ENCODE peak calls at places on chromosomes 4 and X, in seven cellular contexts. N is pancreas; P is stimulated activated CD4-positive, alpha-beta T cell treated with anti-CD3 and anti-CD28 coated beads, Interleukin-1b, Interleukin-23, amount 100 ng/mL, for 24 hours; B is nucleus accumbens; S is C1 segment of cervical spinal cord; Z is stimulated activated CD8-positive, alpha-beta memory T cell treated with anti-CD3 and anti-CD28 coated beads, Interleukin-15, amount 100 ng/mL, for 24 hours; F is cardiac fibroblast. W is an unnamed sample.
A peak's percentile ranks its signal among the peaks of the same experiment; 100 is the strongest.

GRCh38 chrX:109742722-109743121 is 9.7 kb upstream of the ACSL4 start:
- DNase-seq in N (no peak), P (no peak), B (no peak), S (no peak), Z (no peak), F (peak; percentile 25), W (no peak)

GRCh38 chrX:39309018-39309620 is 507.9 kb downstream of the MID1IP1 start:
- DNase-seq in N (no peak), P (peak; percentile 24), B (no peak), S (no peak), Z (no peak), F (peak; percentile 37), W (no peak)

GRCh38 chr4:5497489-5497888 is 210.9 kb downstream of the EVC2 start:
- DNase-seq in N (no peak), P (no peak), B (no peak), S (no peak), Z (no peak), F (no peak), W (no peak)

GRCh38 chr4:54277691-54278090 is 48.6 kb downstream of the PDGFRA start:
- DNase-seq in N (peak; percentile 38), P (no peak), B (no peak), S (no peak), Z (no peak), F (peak; percentile 80), W (no peak)

GRCh38 chrX:84362184-84362838 is 139.9 kb downstream of the HDX start:
- DNase-seq in N (no peak), P (no peak), B (no peak), S (no peak), Z (no peak), F (peak; percentile 25), W (no peak)

GRCh38 chr4:5033266-5033945 is 14.1 kb upstream of the CYTL1 start:
- DNase-seq in N (no peak), P (no peak), B (peak; percentile 2), S (peak; percentile 11), Z (no peak), F (peak; percentile 51), W (no peak)

GRCh38 chrX:110786486-110786885 is 9.1 kb downstream of the CHRDL1 start:
- DNase-seq in N (no peak), P (no peak), B (no peak), S (no peak), Z (no peak), F (no peak), W (no peak)

GRCh38 chr4:24772061-24772705 is 23.2 kb upstream of the SOD3 start:
- DNase-seq in N (no peak), P (no peak), B (no peak), S (no peak), Z (no peak), F (no peak), W (no peak)

GRCh38 chr4:186486172-186486571 is 69.2 kb downstream of the MTNR1A start:
- DNase-seq in N (no peak), P (no peak), B (no peak), S (peak; percentile 24), Z (no peak), F (peak; percentile 12), W (no peak)

GRCh38 chrX:125709532-125709931 is 389.9 kb downstream of the TEX13C start:
- DNase-seq in N (no peak), P (no peak), B (no peak), S (no peak), Z (no peak), F (no peak), W (no peak)

GRCh38 chr4:158042591-158043030 is 130.2 kb downstream of the GASK1B start:
- DNase-seq in N (no peak), P (no peak), B (no peak), S (no peak), Z (no peak), F (peak; percentile 68), W (no peak)

GRCh38 chrX:104921606-104922205 is 298.8 kb downstream of the TEX13A start:
- DNase-seq in N (peak; percentile 10), P (no peak), B (no peak), S (no peak), Z (no peak), F (no peak), W (no peak)

GRCh38 chr4:85961887-85962286 is 398.0 kb downstream of the MAPK10 start:
- DNase-seq in N (no peak), P (no peak), B (no peak), S (no peak), Z (no peak), F (no peak), W (no peak)

GRCh38 chr4:139469869-139470268 is 15.9 kb downstream of the RAB33B start:
- DNase-seq in N (peak; percentile 71), P (no peak), B (no peak), S (no peak), Z (no peak), F (no peak), W (no peak)

GRCh38 chr4:73208376-73208775 is 50.2 kb downstream of the ANKRD17 start:
- DNase-seq in N (no peak), P (no peak), B (no peak), S (no peak), Z (no peak), F (peak; percentile 21), W (no peak)

GRCh38 chrX:14228611-14229010 is 198.9 kb upstream of the GEMIN8 start:
- DNase-seq in N (no peak), P (no peak), B (no peak), S (no peak), Z (no peak), F (no peak), W (no peak)

GRCh38 chrX:69314436-69315348 is 149.4 kb upstream of the PJA1 start:
- DNase-seq in N (no peak), P (no peak), B (no peak), S (no peak), Z (no peak), F (no peak), W (no peak)

GRCh38 chr4:75004755-75005668 is 72.1 kb downstream of the PARM1 start:
- DNase-seq in N (peak; percentile 77), P (no peak), B (no peak), S (no peak), Z (no peak), F (peak; percentile 1), W (no peak)

GRCh38 chr4:90474484-90474883 is 347.3 kb downstream of the CCSER1 start:
- DNase-seq in N (no peak), P (no peak), B (no peak), S (no peak), Z (no peak), F (no peak), W (no peak)

GRCh38 chrX:140762061-140762460 is 52.5 kb downstream of the LINC00632 start:
- DNase-seq in N (peak; percentile 38), P (no peak), B (peak; percentile 38), S (peak; percentile 17), Z (no peak), F (peak; percentile 79), W (no peak)

GRCh38 chr4:4334798-4335520 is 44.9 kb downstream of the ZBTB49 start:
- DNase-seq in N (peak; percentile 54), P (peak; percentile 48), B (peak; percentile 11), S (peak; percentile 37), Z (peak; percentile 24), F (peak; percentile 63), W (no peak)

GRCh38 chr4:22458112-22458511 is 57.8 kb downstream of the ADGRA3 start:
- DNase-seq in N (no peak), P (no peak), B (no peak), S (no peak), Z (no peak), F (no peak), W (no peak)

GRCh38 chr4:184613405-184613804 is 35.8 kb downstream of the CASP3 start:
- DNase-seq in N (no peak), P (no peak), B (no peak), S (no peak), Z (no peak), F (no peak), W (no peak)

GRCh38 chr4:16067515-16067914 is 16.3 kb downstream of the PROM1 start:
- DNase-seq in N (peak; percentile 59), P (no peak), B (peak; percentile 82), S (peak; percentile 31), Z (no peak), F (peak; percentile 8), W (no peak)

GRCh38 chr4:24642941-24643628 is 58.7 kb upstream of the DHX15 start:
- DNase-seq in N (no peak), P (no peak), B (no peak), S (no peak), Z (no peak), F (peak; percentile 74), W (no peak)

GRCh38 chr4:17163156-17163555 is 264.7 kb upstream of the LDB2 start:
- DNase-seq in N (no peak), P (no peak), B (no peak), S (no peak), Z (no peak), F (no peak), W (no peak)

GRCh38 chr4:118741456-118741855 is 56.3 kb downstream of the METTL14 start:
- DNase-seq in N (no peak), P (no peak), B (no peak), S (no peak), Z (no peak), F (peak; percentile 64), W (no peak)

GRCh38 chr4:54589586-54589985 is 68.2 kb upstream of the KIT start:
- DNase-seq in N (no peak), P (no peak), B (no peak), S (no peak), Z (no peak), F (no peak), W (no peak)

GRCh38 chrX:68710870-68711576 is 63.6 kb downstream of the STARD8 start:
- DNase-seq in N (peak; percentile 31), P (no peak), B (no peak), S (no peak), Z (no peak), F (peak; percentile 64), W (no peak)

GRCh38 chrX:39835776-39836175 is 262.0 kb downstream of the BCOR start:
- DNase-seq in N (no peak), P (no peak), B (no peak), S (no peak), Z (no peak), F (no peak), W (no peak)

GRCh38 chr4:117941611-117942010 is 92.7 kb upstream of the NDST3 start:
- DNase-seq in N (no peak), P (no peak), B (no peak), S (no peak), Z (no peak), F (no peak), W (no peak)

GRCh38 chr4:1008840-1009646 is 2.4 kb upstream of the FGFRL1 start:
- DNase-seq in N (peak; percentile 66), P (no peak), B (no peak), S (peak; percentile 42), Z (no peak), F (no peak), W (no peak)